ENCODE peak calls at places on chromosome 3, in five cellular contexts. Q is IMR-90, C is sigmoid colon, Y is adrenal gland, A is vagina. I is an unnamed sample.

GRCh38 chr3:172711457-172711800 is 562 bp upstream of the NCEH1 start:
- DNase-seq in Y (peak; percentile 35), A (no peak), C (no peak), Q (no peak), I (peak; percentile 42)

GRCh38 chr3:139561959-139562676 is 22.6 kb upstream of the RBP1 start:
- DNase-seq in A (no peak), Y (peak; percentile 63), Q (peak; percentile 43), C (no peak), I (peak; percentile 27)

GRCh38 chr3:12920967-12921366 is 79.6 kb upstream of the RPL32 start:
- DNase-seq in Q (no peak), Y (no peak), A (no peak), C (no peak), I (no peak)

GRCh38 chr3:42991369-42992315 is 12.5 kb downstream of the GASK1A start:
- DNase-seq in Y (no peak), A (no peak), C (no peak), Q (peak; percentile 9), I (no peak)

GRCh38 chr3:176514297-176514696 is 683.0 kb downstream of the TBL1XR1 start:
- DNase-seq in Q (peak; percentile 42), A (no peak), Y (peak; percentile 3), C (no peak), I (peak; percentile 42)

GRCh38 chr3:88203537-88204143 is 53.9 kb downstream of the C3orf38 start:
- DNase-seq in Y (peak; percentile 77), A (no peak), C (peak; percentile 74), Q (peak; percentile 67), I (peak; percentile 32)

GRCh38 chr3:58004972-58005371 is 3.2 kb upstream of the FLNB start:
- DNase-seq in Q (peak; percentile 91), C (no peak), Y (no peak), A (no peak), I (no peak)

GRCh38 chr3:29183346-29184087 is 97.4 kb upstream of the RBMS3 start:
- DNase-seq in Q (peak; percentile 93), C (no peak), A (no peak), Y (no peak), I (no peak)

GRCh38 chr3:38542401-38543298 is 46.5 kb downstream of the EXOG start:
- DNase-seq in C (no peak), Q (peak; percentile 25), A (no peak), Y (no peak), I (peak; percentile 74)

GRCh38 chr3:115891237-115891636 is 267.9 kb downstream of the GAP43 start:
- DNase-seq in C (no peak), A (no peak), Q (no peak), Y (no peak), I (no peak)

GRCh38 chr3:127676456-127676855 is 3.7 kb downstream of the ABTB1 start:
- DNase-seq in A (no peak), Y (no peak), C (peak; percentile 50), Q (no peak), I (no peak)

GRCh38 chr3:22496641-22497040 is 706.5 kb upstream of the UBE2E2 start:
- DNase-seq in Y (no peak), Q (no peak), A (no peak), C (no peak), I (no peak)

GRCh38 chr3:117411991-117412390 is 702.4 kb downstream of the TUSC7 start:
- DNase-seq in C (no peak), Q (no peak), A (no peak), Y (no peak), I (no peak)

GRCh38 chr3:100158877-100159563 is 44.7 kb upstream of the FILIP1L start:
- DNase-seq in C (no peak), A (no peak), Q (no peak), Y (peak; percentile 72), I (no peak)

GRCh38 chr3:146625117-146625775 is 20.1 kb upstream of the PLSCR5 start:
- DNase-seq in A (no peak), Q (peak; percentile 2), C (no peak), Y (no peak), I (no peak)

GRCh38 chr3:15102256-15102655 is 3.3 kb upstream of the RBSN start:
- DNase-seq in A (no peak), Q (no peak), Y (peak; percentile 87), C (peak; percentile 95), I (peak; percentile 32)

GRCh38 chr3:125028657-125029056 is 27.1 kb downstream of the HEG1 start:
- DNase-seq in Y (no peak), C (no peak), A (no peak), Q (no peak), I (no peak)

GRCh38 chr3:16510620-16511319 is 2.7 kb downstream of the RFTN1 start:
- DNase-seq in Q (no peak), C (no peak), A (no peak), Y (no peak), I (no peak)

GRCh38 chr3:16512435-16513140 is 911 bp downstream of the RFTN1 start:
- DNase-seq in Q (no peak), Y (peak; percentile 32), A (no peak), C (peak; percentile 69), I (peak; percentile 63)

GRCh38 chr3:16509721-16510619 is 3.5 kb downstream of the RFTN1 start:
- DNase-seq in C (no peak), Q (no peak), A (no peak), Y (no peak), I (no peak)

GRCh38 chr3:16513141-16514020 is at the start of gene RFTN1:
- DNase-seq in Q (peak; percentile 70), C (no peak), A (no peak), Y (peak; percentile 34), I (peak; percentile 73)

GRCh38 chr3:16511561-16512434 is 1.7 kb downstream of the RFTN1 start:
- DNase-seq in C (peak; percentile 73), Q (peak; percentile 92), A (no peak), Y (peak; percentile 58), I (peak; percentile 39)
- TF ChIP-seq POLR2A in C (no peak), Q (peak; percentile 66), A (no peak), Y (no peak), I (no peak)

GRCh38 chr3:183061431-183062172 is 37.7 kb downstream of the MCCC1 start:
- DNase-seq in Q (peak; percentile 66), Y (no peak), A (no peak), C (no peak), I (no peak)
- TF ChIP-seq POLR2A in Q (no peak), Y (no peak), A (no peak), C (no peak), I (no peak)

DNA sequence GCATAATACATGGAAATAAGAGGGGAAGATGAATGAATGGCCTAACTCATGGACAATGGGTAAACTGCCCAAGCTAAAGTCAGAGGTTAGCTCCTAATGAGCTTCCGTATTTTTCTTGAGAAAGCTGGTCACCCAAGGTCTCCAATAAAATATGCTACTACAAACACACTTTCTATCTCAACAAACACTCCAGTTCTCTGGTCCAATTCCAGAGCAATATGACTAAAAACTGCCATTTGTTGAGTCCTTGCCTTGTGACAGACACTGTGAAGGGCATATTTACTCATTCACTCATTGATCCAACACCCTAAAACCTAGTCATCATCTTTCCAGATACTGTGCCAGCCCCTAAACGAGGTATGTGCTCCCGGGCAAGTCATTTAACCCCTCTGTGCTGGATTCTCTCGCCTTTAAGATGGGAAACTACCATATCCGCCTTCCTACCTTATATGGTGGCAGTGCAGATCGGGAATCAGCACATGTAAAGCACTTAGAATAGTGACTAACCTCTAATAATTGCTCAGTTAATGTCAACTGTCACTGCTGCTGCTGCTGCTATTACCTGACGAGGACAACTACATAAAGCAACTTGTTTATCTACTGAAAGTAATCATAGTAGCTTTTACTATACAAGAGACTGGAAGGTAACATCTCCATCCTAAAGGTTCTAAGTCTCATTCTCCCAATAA is 89.0 kb downstream of the XXYLT1 start:
- DNase-seq in Q (no peak), C (peak; percentile 14), Y (no peak), A (no peak), I (no peak)
- TF ChIP-seq POLR2A in Q (no peak), C (no peak), Y (no peak), A (no peak), I (no peak)

GRCh38 chr3:51968175-51968681 is 974 bp upstream of the PCBP4 start:
- DNase-seq in C (no peak), Y (peak; percentile 26), A (no peak), Q (peak; percentile 18), I (no peak)

GRCh38 chr3:51966941-51967383 is 292 bp downstream of the PCBP4 start:
- DNase-seq in A (no peak), Q (no peak), C (no peak), Y (no peak), I (no peak)

GRCh38 chr3:51968883-51969674 is 1.8 kb upstream of the PCBP4 start:
- DNase-seq in A (no peak), Q (no peak), Y (no peak), C (no peak), I (no peak)

GRCh38 chr3:51966486-51966885 is 768 bp downstream of the PCBP4 start:
- DNase-seq in C (no peak), Q (no peak), A (no peak), Y (no peak), I (no peak)

GRCh38 chr3:51967384-51968174 is at the start of gene PCBP4:
- DNase-seq in A (no peak), Q (peak; percentile 34), Y (peak; percentile 86), C (peak; percentile 85), I (peak; percentile 58)
- TF ChIP-seq POLR2A in A (peak; percentile 78), Q (no peak), Y (peak; percentile 75), C (no peak), I (peak; percentile 37)

GRCh38 chr3:136250862-136251460 is 821 bp downstream of the PCCB start:
- DNase-seq in A (no peak), Q (peak; percentile 47), Y (peak; percentile 87), C (peak; percentile 83), I (no peak)
- TF ChIP-seq POLR2A in A (no peak), Q (no peak), Y (peak; percentile 2), C (no peak), I (no peak)

DNA sequence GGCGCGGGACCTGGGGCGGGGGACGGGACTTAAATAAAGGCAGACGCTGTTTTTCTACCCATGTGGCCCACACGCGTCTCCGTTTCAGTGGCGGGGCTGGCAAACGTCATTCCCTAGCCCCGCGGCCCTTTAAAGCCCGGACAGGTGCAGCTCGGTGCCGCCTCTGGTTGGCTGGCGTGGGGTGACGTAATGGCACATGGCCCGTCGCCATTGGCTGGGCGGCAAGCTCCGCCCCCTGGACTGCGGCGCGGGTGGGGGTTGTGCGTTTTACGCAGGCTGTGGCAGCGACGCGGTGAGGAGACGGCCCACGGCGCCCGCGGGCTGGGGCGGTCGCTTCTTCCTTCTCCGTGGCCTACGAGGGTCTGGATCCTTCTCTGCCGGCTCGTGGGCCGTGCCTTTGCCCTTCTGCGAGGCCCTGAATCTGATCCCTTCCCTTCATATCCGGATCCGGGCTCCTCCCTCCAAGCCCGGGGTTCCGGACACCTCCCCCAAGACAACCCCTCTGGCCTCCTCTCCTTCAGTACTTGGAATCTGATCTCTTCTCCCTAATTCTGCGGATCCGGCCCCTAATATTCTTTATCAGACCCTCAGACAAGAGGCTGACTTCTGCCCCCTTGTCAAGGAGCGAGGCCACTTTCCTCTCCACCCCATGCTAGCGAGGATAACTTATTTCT is at the start of gene CRELD1:
- DNase-seq in C (peak; percentile 98), Y (peak; percentile 97), Q (peak; percentile 86), A (peak; percentile 98), I (peak; percentile 90)
- TF ChIP-seq POLR2A in C (peak; percentile 74), Y (peak; percentile 89), Q (peak; percentile 66), A (peak; percentile 88), I (peak; percentile 37)

I was measured in H54.